ENCODE peak calls at places on chromosomes 16 and 17, in seven cellular contexts. I, O, H, V, Q, T and F are unnamed samples.

GRCh38 chr17:40522250-40522960 is 21.0 kb upstream of the TNS4 start:
- DNase-seq in V (no peak), I (no peak), Q (no peak), H (no peak), T (no peak), O (no peak), F (peak; percentile 78)

GRCh38 chr17:67138392-67138791 is 94.0 kb downstream of the CACNG1 start:
- DNase-seq in I (no peak), O (no peak), H (no peak), T (no peak), V (no peak), Q (no peak), F (no peak)

GRCh38 chr17:75876938-75877751 is 1.2 kb downstream of the TRIM47 start:
- DNase-seq in T (peak; percentile 85), Q (peak; percentile 95), V (peak; percentile 40), I (peak; percentile 89), H (peak; percentile 45), O (peak; percentile 87), F (peak; percentile 94)

GRCh38 chr16:11430601-11431317 is 85.5 kb downstream of the RMI2 start:
- DNase-seq in Q (no peak), O (no peak), I (no peak), H (no peak), V (no peak), T (no peak), F (no peak)

GRCh38 chr17:74012465-74012864 is 191.0 kb upstream of the RPL38 start:
- DNase-seq in Q (no peak), T (no peak), I (no peak), O (no peak), H (no peak), V (no peak), F (no peak)

GRCh38 chr17:21214777-21215541 is 998 bp upstream of the TMEM11 start:
- DNase-seq in I (peak; percentile 44), V (peak; percentile 72), H (peak; percentile 73), T (no peak), O (no peak), Q (peak; percentile 11), F (peak; percentile 69)

GRCh38 chr16:51938861-51939260 is 608.1 kb downstream of the TOX3 start:
- DNase-seq in V (no peak), H (no peak), I (no peak), O (no peak), T (no peak), Q (no peak), F (no peak)

GRCh38 chr16:71900336-71900735 is 5.0 kb downstream of the IST1 start:
- DNase-seq in T (no peak), H (peak; percentile 21), I (no peak), O (no peak), Q (no peak), V (no peak), F (peak; percentile 11)

GRCh38 chr16:81511371-81511770 is 66.8 kb downstream of the CMIP start:
- DNase-seq in V (no peak), O (peak; percentile 28), Q (peak; percentile 94), H (no peak), I (no peak), T (no peak), F (peak; percentile 79)

GRCh38 chr16:54246454-54246821 is 40.1 kb downstream of the IRX3 start:
- DNase-seq in O (no peak), T (no peak), Q (no peak), I (no peak), V (no peak), H (no peak), F (no peak)

GRCh38 chr16:54245788-54246453 is 40.7 kb downstream of the IRX3 start:
- DNase-seq in O (no peak), I (no peak), T (no peak), Q (no peak), V (no peak), H (no peak), F (no peak)

GRCh38 chr16:54241525-54241924 is 45.1 kb downstream of the IRX3 start:
- DNase-seq in Q (no peak), O (no peak), I (no peak), T (no peak), H (peak; percentile 12), V (no peak), F (no peak)

GRCh38 chr16:54242199-54242598 is 44.4 kb downstream of the IRX3 start:
- DNase-seq in Q (peak; percentile 2), O (peak; percentile 41), I (no peak), V (peak; percentile 71), T (no peak), H (peak; percentile 76), F (no peak)

DNA sequence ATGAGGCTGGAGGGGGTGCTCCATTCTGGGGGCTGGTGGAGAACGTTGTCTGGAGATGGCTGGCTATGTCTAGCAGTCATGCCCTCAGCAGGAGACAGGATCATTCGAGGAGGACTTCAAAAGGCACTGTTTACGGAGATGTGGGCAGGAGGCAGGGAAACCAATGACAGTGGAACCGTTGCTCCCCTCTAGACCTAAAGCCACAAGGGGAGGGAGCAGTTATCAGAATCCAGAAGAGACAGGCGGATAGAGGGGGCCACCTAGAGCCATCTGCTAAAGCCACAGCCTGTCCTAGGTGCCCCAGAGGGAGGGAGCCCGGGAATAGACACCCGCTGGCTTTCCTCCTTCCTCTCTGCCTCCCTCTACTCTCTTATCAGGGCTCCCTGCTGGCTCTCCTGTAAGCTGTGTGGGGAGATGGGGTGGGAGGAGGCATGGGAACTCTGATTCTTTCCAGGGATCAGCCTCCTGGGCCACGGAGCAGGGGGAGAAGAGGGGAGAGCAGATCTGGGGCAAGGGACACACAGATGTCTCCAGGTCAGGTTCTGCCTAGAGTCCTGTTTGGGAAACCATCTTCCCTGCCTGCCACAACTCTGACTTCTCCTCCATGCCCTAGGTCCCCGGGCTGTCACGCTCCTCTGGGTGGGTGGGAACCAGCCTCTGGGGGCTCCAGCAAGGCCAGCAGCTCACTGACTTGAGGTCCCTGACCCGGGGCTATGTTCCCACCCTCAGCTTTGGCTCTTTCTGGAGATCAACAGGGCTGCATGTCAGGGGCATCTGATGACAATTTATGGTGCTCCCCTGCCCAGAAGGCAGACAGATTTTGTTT is 42.3 kb downstream of the IRX3 start:
- DNase-seq in Q (no peak), O (no peak), I (no peak), V (no peak), T (no peak), H (no peak), F (no peak)
- TF ChIP-seq EZH2phosphoT487 in Q (no peak), O (no peak), I (no peak), V (no peak), T (no peak), H (no peak), F (no peak)

GRCh38 chr17:9009737-9010136 is 11.6 kb upstream of the NTN1 start:
- DNase-seq in V (no peak), H (no peak), T (no peak), I (no peak), Q (no peak), O (no peak), F (no peak)

GRCh38 chr17:9004961-9005285 is 16.4 kb upstream of the NTN1 start:
- DNase-seq in I (no peak), Q (no peak), O (no peak), H (no peak), T (no peak), V (no peak), F (no peak)

GRCh38 chr17:9006175-9006767 is 15.0 kb upstream of the NTN1 start:
- DNase-seq in V (no peak), Q (no peak), T (no peak), H (no peak), O (no peak), I (no peak), F (no peak)

GRCh38 chr17:9009096-9009495 is 12.2 kb upstream of the NTN1 start:
- DNase-seq in H (no peak), I (no peak), O (no peak), T (no peak), V (no peak), Q (no peak), F (no peak)

DNA sequence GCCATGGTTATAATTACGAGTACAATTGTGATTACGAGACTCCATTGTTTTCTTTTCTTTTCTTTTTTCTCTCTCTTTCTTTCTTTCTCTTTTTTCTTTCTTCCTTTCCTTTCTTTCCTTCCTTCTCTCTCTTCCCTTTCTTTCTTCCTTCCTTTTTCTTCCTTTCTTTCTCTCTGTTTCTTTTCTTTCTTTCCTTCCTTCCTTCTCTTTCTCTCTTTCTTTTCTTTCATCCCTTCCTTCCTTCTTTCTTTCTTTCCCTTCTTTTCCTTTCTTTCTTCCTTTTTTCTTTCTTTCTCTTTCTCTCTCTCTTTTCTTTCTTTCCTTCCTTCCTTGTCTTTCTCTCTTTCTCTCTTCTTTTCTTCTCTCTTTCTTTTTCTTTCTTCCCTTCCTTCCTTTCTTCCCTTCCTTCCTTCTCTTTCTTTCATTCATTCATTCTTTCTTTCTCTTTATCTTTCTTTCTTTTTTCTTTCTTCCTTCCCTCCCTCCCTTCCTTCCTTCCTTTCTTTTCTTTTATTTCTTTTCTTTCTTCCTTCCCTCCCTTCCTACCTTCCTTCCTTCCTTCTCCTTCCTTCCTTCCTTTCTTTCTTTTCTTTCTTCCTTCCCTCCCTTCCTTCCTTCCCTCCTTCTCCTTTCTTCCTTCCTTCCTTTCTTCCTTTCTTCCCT is 14.1 kb upstream of the NTN1 start:
- DNase-seq in Q (no peak), I (no peak), V (no peak), H (no peak), O (no peak), T (no peak), F (no peak)
- TF ChIP-seq EZH2 in Q (no peak), I (no peak), V (peak; percentile 28), H (peak; percentile 35), O (no peak), T (no peak), F (no peak)

GRCh38 chr16:73289232-73289631 is 241.3 kb upstream of the ZFHX3 start:
- DNase-seq in O (no peak), V (no peak), T (no peak), I (no peak), H (no peak), Q (no peak), F (no peak)
- H2AFZ ChIP-seq in O (no peak overlapping the region), V (no peak overlapping the region), T (no peak overlapping the region), I (no peak overlapping the region), H (peak overlapping the region; percentile 80), Q (no peak overlapping the region), F (no peak overlapping the region)

GRCh38 chr16:2362218-2362617 is 21.7 kb upstream of the ABCA3 start:
- DNase-seq in H (no peak), O (no peak), V (no peak), T (no peak), Q (no peak), I (no peak), F (no peak)

GRCh38 chr16:2366660-2367309 is 26.3 kb upstream of the ABCA3 start:
- DNase-seq in O (no peak), V (no peak), Q (no peak), I (no peak), T (no peak), H (no peak), F (no peak)

GRCh38 chr16:2364638-2365210 is 24.2 kb upstream of the ABCA3 start:
- DNase-seq in I (peak; percentile 42), Q (peak; percentile 4), T (no peak), H (no peak), O (no peak), V (no peak), F (no peak)

GRCh38 chr16:2365397-2365796 is 24.9 kb upstream of the ABCA3 start:
- DNase-seq in Q (no peak), O (no peak), T (no peak), I (no peak), H (no peak), V (no peak), F (no peak)

DNA sequence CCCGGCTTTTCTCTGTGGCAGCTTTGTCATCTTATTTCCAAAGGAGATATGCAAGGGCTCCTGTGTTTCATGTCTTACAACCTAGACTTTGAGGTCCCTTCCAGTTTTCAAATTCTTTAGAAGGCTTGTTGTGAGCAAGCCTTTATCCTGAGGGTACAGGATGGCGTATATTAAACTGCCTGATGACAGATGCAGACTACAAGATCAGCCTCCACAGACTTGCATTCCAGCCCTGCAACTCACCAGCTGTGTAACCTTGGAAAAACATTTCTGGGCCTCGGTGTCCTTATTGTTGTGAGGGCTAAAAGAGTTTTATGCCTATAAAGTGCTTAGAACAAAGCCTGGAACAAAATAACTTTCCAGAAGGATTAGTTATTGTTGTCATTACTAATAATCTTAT is 25.4 kb upstream of the ABCA3 start:
- DNase-seq in V (no peak), H (no peak), Q (no peak), O (no peak), T (no peak), I (peak; percentile 25), F (peak; percentile 92)
- TF ChIP-seq EZH2phosphoT487 in V (no peak), H (no peak), Q (no peak), O (no peak), T (no peak), I (no peak), F (no peak)